ENCODE peak calls at places on chromosome 13, in five cellular contexts. One of them, this sample, is unnamed.

GRCh38 chr13:101211261-101211660 is 205.0 kb downstream of the NALCN start:
- DNase-seq in aorta: no peak
- DNase-seq in BJ: no peak
- DNase-seq in MCF 10A: peak
- DNase-seq in psoas muscle: no peak
- DNase-seq in this sample: peak

GRCh38 chr13:110156186-110157065 is 150.5 kb downstream of the COL4A1 start:
- DNase-seq in psoas muscle: no peak
- DNase-seq in MCF 10A: no peak
- DNase-seq in BJ: no peak
- DNase-seq in aorta: no peak
- DNase-seq in this sample: no peak

GRCh38 chr13:19713186-19713965 is 69.4 kb downstream of the PSPC1 start:
- DNase-seq in psoas muscle: no peak
- DNase-seq in aorta: no peak
- DNase-seq in MCF 10A: peak
- DNase-seq in BJ: no peak
- DNase-seq in this sample: peak

GRCh38 chr13:29516880-29517279 is 78.6 kb downstream of the SLC7A1 start:
- DNase-seq in psoas muscle: no peak
- DNase-seq in aorta: no peak
- DNase-seq in MCF 10A: no peak
- DNase-seq in BJ: no peak
- DNase-seq in this sample: no peak

GRCh38 chr13:25214371-25215252 is 42.5 kb upstream of the AMER2 start:
- DNase-seq in aorta: no peak
- DNase-seq in psoas muscle: no peak
- DNase-seq in BJ: peak
- DNase-seq in MCF 10A: peak
- DNase-seq in this sample: no peak

GRCh38 chr13:23183292-23183691 is 2.5 kb downstream of the SGCG start:
- DNase-seq in psoas muscle: peak
- DNase-seq in aorta: no peak
- DNase-seq in BJ: no peak
- DNase-seq in MCF 10A: no peak
- DNase-seq in this sample: no peak

GRCh38 chr13:80048802-80049201 is 292.1 kb downstream of the SPRY2 start:
- DNase-seq in aorta: peak
- DNase-seq in psoas muscle: peak
- DNase-seq in MCF 10A: peak
- DNase-seq in BJ: peak
- DNase-seq in this sample: peak

GRCh38 chr13:66159526-66159925 is 1070.6 kb downstream of the PCDH9 start:
- DNase-seq in psoas muscle: no peak
- DNase-seq in aorta: no peak
- DNase-seq in MCF 10A: no peak
- DNase-seq in BJ: no peak
- DNase-seq in this sample: no peak

GRCh38 chr13:47291116-47291656 is 394.3 kb upstream of the HTR2A start:
- DNase-seq in MCF 10A: no peak
- DNase-seq in aorta: no peak
- DNase-seq in psoas muscle: no peak
- DNase-seq in BJ: no peak
- DNase-seq in this sample: no peak

GRCh38 chr13:22061371-22061805 is 390.5 kb downstream of the FGF9 start:
- DNase-seq in MCF 10A: no peak
- DNase-seq in BJ: no peak
- DNase-seq in psoas muscle: no peak
- DNase-seq in aorta: no peak
- DNase-seq in this sample: no peak

GRCh38 chr13:77031869-77032268 is 4.9 kb upstream of the FBXL3 start:
- DNase-seq in BJ: no peak
- DNase-seq in aorta: no peak
- DNase-seq in MCF 10A: no peak
- DNase-seq in psoas muscle: no peak
- DNase-seq in this sample: no peak